ENCODE peak calls at places on chromosomes 12 and 14, in seven cellular contexts. D is transverse colon, F is HCT116, S is endothelial cell of umbilical vein, H is prostate gland, A is spleen, K is HL-60. Y is an unnamed sample.

GRCh38 chr12:126204326-126204725 is 1139.1 kb downstream of the AACS start:
- DNase-seq in K (no peak), D (no peak), A (no peak), S (no peak), F (no peak), H (no peak), Y (no peak)

GRCh38 chr12:112325648-112326207 is 56.5 kb downstream of the HECTD4 start:
- DNase-seq in D (no peak), H (no peak), A (no peak), K (no peak), F (no peak), S (no peak), Y (no peak)

GRCh38 chr14:61514927-61515326 is 180.4 kb upstream of the HIF1A start:
- DNase-seq in S (no peak), F (no peak), D (no peak), A (no peak), K (no peak), H (no peak), Y (no peak)

GRCh38 chr12:40229690-40230651 is 5.2 kb downstream of the LRRK2 start:
- DNase-seq in F (no peak), D (no peak), H (no peak), K (no peak), A (no peak), S (no peak), Y (no peak)

GRCh38 chr12:66915312-66915904 is 236.5 kb upstream of the GRIP1 start:
- DNase-seq in H (no peak), A (no peak), K (no peak), S (no peak), D (no peak), F (no peak), Y (no peak)

GRCh38 chr12:103571286-103571685 is 15.8 kb upstream of the STAB2 start:
- DNase-seq in K (no peak), S (peak; percentile 13), H (no peak), A (peak; percentile 75), D (peak; percentile 34), F (peak; percentile 26), Y (no peak)

GRCh38 chr14:52314521-52315354 is 626 bp downstream of the PTGER2 start:
- DNase-seq in S (peak; percentile 6), F (no peak), H (no peak), K (peak; percentile 33), A (peak; percentile 90), D (peak; percentile 41), Y (no peak)

GRCh38 chr12:42407306-42407705 is 81.3 kb downstream of the PPHLN1 start:
- DNase-seq in K (no peak), D (no peak), H (no peak), S (no peak), A (no peak), F (no peak), Y (no peak)

GRCh38 chr12:88625316-88625715 is 45.0 kb upstream of the KITLG start:
- DNase-seq in H (no peak), K (no peak), A (no peak), F (no peak), D (no peak), S (no peak), Y (no peak)

GRCh38 chr14:91947196-91948184 is at the start of gene FBLN5:
- DNase-seq in H (peak; percentile 33), D (peak; percentile 48), A (peak; percentile 80), K (no peak), F (no peak), S (peak; percentile 52), Y (peak; percentile 84)

GRCh38 chr12:129772463-129773169 is 131.2 kb downstream of the TMEM132D start:
- DNase-seq in A (no peak), S (no peak), D (no peak), F (no peak), K (no peak), H (no peak), Y (no peak)

GRCh38 chr12:12336049-12336411 is 14.0 kb downstream of the MANSC1 start:
- DNase-seq in K (no peak), A (no peak), H (no peak), D (no peak), F (no peak), S (peak; percentile 39), Y (no peak)

GRCh38 chr12:2288875-2289274 is 236.1 kb downstream of the CACNA1C start:
- DNase-seq in D (no peak), H (no peak), K (no peak), S (no peak), A (no peak), F (no peak), Y (no peak)

GRCh38 chr14:52690983-52691760 is 4.2 kb downstream of the ERO1A start:
- DNase-seq in H (no peak), A (no peak), S (no peak), K (no peak), F (no peak), D (no peak), Y (no peak)

GRCh38 chr12:128531153-128531552 is 264.2 kb downstream of the TMEM132C start:
- DNase-seq in F (no peak), A (no peak), S (no peak), D (no peak), K (no peak), H (no peak), Y (no peak)

GRCh38 chr12:31444801-31445200 is 118.9 kb upstream of the SINHCAF start:
- DNase-seq in D (no peak), K (no peak), F (no peak), H (no peak), S (no peak), A (no peak), Y (no peak)

GRCh38 chr12:14281539-14281938 is 83.9 kb upstream of the ATF7IP start:
- DNase-seq in D (no peak), A (no peak), F (no peak), S (no peak), H (no peak), K (no peak), Y (no peak)

GRCh38 chr12:122081697-122082221 is 3.2 kb downstream of the MLXIP start:
- DNase-seq in H (no peak), K (peak; percentile 92), A (peak; percentile 85), D (peak; percentile 60), F (no peak), S (peak; percentile 61), Y (peak; percentile 88)
- TF ChIP-seq POLR2AphosphoS5 in H (peak; percentile 23), K (peak; percentile 71), A (peak; percentile 90), D (peak; percentile 83), F (no peak), S (no peak), Y (peak; percentile 82)

GRCh38 chr14:56814468-56815074 is 4.3 kb upstream of the OTX2 start:
- DNase-seq in F (no peak), S (no peak), K (no peak), A (no peak), H (no peak), D (no peak), Y (no peak)
- TF ChIP-seq CTCF in F (no peak), S (no peak), K (no peak), A (no peak), H (no peak), D (no peak), Y (no peak)

GRCh38 chr12:16346931-16347330 is 514 bp upstream of the MGST1 start:
- DNase-seq in F (no peak), D (peak; percentile 23), K (no peak), A (no peak), S (no peak), H (no peak), Y (no peak)
- H3K4me3 ChIP-seq in F (peak overlapping the region; percentile 82), D (peak overlapping the region; percentile 52), K (peak overlapping the region; percentile 65), A (peak overlapping the region; percentile 37), S (peak overlapping the region; percentile 86), H (peak overlapping the region; percentile 36), Y (peak overlapping the region; percentile 49)

GRCh38 chr14:89303452-89304435 is 113.3 kb downstream of the FOXN3 start:
- DNase-seq in S (peak; percentile 83), F (no peak), K (peak; percentile 78), H (peak; percentile 59), A (peak; percentile 79), D (peak; percentile 64), Y (peak; percentile 91)
- TF ChIP-seq POLR2AphosphoS5 in S (no peak), F (no peak), K (no peak), H (peak; percentile 84), A (peak; percentile 79), D (peak; percentile 75), Y (peak; percentile 86)

GRCh38 chr14:64137657-64138290 is 156.4 kb downstream of the ESR2 start:
- DNase-seq in S (peak; percentile 20), H (peak; percentile 46), K (no peak), D (no peak), F (no peak), A (no peak), Y (no peak)
- TF ChIP-seq CTCF in S (peak; percentile 22), H (no peak), K (no peak), D (no peak), F (no peak), A (no peak), Y (no peak)

Y was measured in sigmoid colon.